ENCODE peak calls at places on chromosomes 5 and 9, in four cellular contexts. I, M, O and A are unnamed samples.

GRCh38 chr5:133969654-133970324 is 1.4 kb upstream of the C5orf15 start:
- DNase-seq in I (peak; percentile 67), M (no peak), O (peak; percentile 26), A (no peak)

GRCh38 chr5:174084691-174085154 is 39.2 kb downstream of the NSG2 start:
- DNase-seq in O (no peak), M (peak; percentile 92), I (peak; percentile 8), A (no peak)

GRCh38 chr5:135020111-135020895 is 13.7 kb downstream of the PITX1 start:
- DNase-seq in I (no peak), O (no peak), M (no peak), A (no peak)

GRCh38 chr5:157651011-157651611 is 1.1 kb downstream of the SOX30 start:
- DNase-seq in O (no peak), I (no peak), M (no peak), A (no peak)

GRCh38 chr5:157160001-157160400 is 6.1 kb downstream of the GARIN3 start:
- DNase-seq in O (no peak), I (no peak), M (no peak), A (no peak)

GRCh38 chr9:26163931-26164330 is 485.7 kb upstream of the TUSC1 start:
- DNase-seq in I (peak; percentile 37), M (no peak), O (peak; percentile 54), A (peak; percentile 33)

GRCh38 chr9:134290603-134291451 is 35.4 kb upstream of the RXRA start:
- DNase-seq in I (no peak), O (no peak), M (no peak), A (no peak)

GRCh38 chr5:154773314-154773713 is 18.1 kb downstream of the LARP1 start:
- DNase-seq in I (no peak), O (no peak), M (no peak), A (no peak)

GRCh38 chr5:151284392-151284967 is 19.1 kb downstream of the SLC36A3 start:
- DNase-seq in M (no peak), O (no peak), I (no peak), A (no peak)

GRCh38 chr9:91071185-91071990 is 269.8 kb downstream of the SYK start:
- DNase-seq in I (peak; percentile 95), M (peak; percentile 44), O (peak; percentile 94), A (peak; percentile 83)

GRCh38 chr9:18124760-18125159 is 349.2 kb upstream of the ADAMTSL1 start:
- DNase-seq in M (no peak), I (no peak), O (no peak), A (peak; percentile 43)
- H3K4me3 ChIP-seq in M (no peak overlapping the region), I (no peak overlapping the region), O (no peak overlapping the region), A (no peak overlapping the region)

GRCh38 chr9:6194934-6195333 is 20.7 kb upstream of the IL33 start:
- DNase-seq in M (peak; percentile 11), O (no peak), I (no peak), A (no peak)
- TF ChIP-seq CTCF in M (peak; percentile 54), O (no peak), I (peak; percentile 21), A (peak; percentile 42)

GRCh38 chr5:524442-525163 is at the start of gene SLC9A3:
- DNase-seq in M (no peak), I (no peak), O (no peak), A (no peak)
- H3K4me3 ChIP-seq in M (no peak within 1 kb of the TSS), I (no peak within 1 kb of the TSS), O (no peak within 1 kb of the TSS), A (no peak within 1 kb of the TSS)

GRCh38 chr5:177458122-177458681 is 11.6 kb downstream of the PRR7 start:
- DNase-seq in I (no peak), O (no peak), M (no peak), A (no peak)

GRCh38 chr5:177457239-177458121 is 10.9 kb downstream of the PRR7 start:
- DNase-seq in I (peak; percentile 98), M (peak; percentile 97), O (peak; percentile 97), A (peak; percentile 97)

GRCh38 chr5:177455661-177456590 is 9.3 kb downstream of the PRR7 start:
- DNase-seq in O (peak; percentile 90), M (peak; percentile 96), I (peak; percentile 97), A (peak; percentile 90)

GRCh38 chr5:177455036-177455660 is 8.5 kb downstream of the PRR7 start:
- DNase-seq in O (peak; percentile 54), M (peak; percentile 90), I (peak; percentile 80), A (peak; percentile 63)

DNA sequence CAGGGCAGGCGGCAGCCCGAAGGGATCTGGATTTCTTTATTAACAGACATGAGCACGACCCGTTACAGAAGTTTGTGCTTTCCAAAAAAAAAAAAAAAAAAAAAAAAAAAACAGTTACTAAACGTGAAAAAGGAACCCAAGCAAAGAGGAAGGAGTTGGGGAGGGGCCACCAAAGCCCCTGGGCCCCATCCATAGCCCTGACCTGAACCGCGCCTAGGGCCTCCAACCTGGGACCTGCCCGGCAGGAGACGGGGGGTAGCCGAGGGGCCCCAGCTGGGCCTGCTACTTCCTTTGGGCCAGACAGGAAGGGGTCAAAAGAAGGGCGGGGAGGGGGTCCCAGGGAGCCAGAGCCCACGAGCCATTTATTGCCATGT is 10.0 kb downstream of the PRR7 start:
- DNase-seq in I (no peak), M (no peak), O (no peak), A (no peak)
- TF ChIP-seq CTCF in I (no peak), M (no peak), O (no peak), A (no peak)

DNA sequence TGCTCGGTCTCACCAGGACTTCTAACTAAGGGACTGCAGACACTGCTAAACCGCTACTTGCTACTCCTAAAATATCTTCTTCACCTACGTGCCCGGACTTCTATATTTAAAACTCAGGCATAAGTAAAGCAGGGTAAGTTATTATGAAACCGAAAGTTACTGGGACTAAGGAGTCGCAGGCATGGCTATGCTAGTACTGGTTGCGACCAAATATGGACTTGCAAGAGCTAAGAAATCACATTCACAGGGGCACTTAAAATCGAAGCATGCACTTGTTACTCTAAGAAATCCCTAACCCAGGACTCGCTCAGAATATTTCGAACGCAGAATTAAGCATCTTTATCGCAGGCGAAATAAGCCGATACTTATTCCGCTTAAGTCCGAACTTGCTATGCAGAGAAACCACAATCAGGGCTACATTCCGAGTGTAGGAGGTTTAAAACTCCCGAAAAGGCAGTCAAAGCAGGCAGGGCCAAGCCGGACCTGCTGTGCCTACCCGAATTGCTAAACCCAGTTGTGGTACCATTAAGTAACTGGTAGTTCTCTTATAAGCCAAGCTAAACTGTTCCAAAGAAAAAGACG is 2.1 kb downstream of the ANXA2R start:
- DNase-seq in I (peak; percentile 66), O (peak; percentile 97), M (no peak), A (peak; percentile 86)
- H3K4me3 ChIP-seq in I (peak overlapping the region; percentile 4), O (peak overlapping the region; percentile 25), M (peak overlapping the region; percentile 51), A (peak overlapping the region; percentile 71)

DNA sequence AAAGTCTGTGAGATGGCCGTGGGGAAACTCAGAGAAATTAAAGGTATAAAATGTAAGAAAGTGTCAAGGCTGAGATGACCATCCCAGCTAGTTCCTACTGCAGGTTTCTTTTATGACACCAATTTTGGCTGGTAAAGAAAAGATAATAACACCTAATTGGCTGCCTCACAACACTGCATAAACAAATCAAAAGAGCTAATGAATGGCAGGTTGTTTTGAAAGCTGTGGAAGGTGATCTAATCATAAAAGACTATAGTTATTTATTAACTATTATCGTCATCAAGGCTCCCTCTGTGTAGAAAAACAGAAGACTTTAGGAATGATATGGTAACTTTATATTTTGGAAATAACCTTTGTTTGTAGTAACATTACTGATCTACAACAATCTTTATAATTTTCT is 3.5 kb upstream of the SPINK5 start:
- DNase-seq in M (no peak), O (no peak), I (no peak), A (no peak)
- TF ChIP-seq CTCF in M (no peak), O (no peak), I (no peak), A (no peak)

GRCh38 chr9:123928471-123929176 is 1.3 kb downstream of the DENND1A start:
- DNase-seq in M (no peak), O (peak; percentile 23), I (peak; percentile 79), A (no peak)
- H3K4me3 ChIP-seq in M (peak overlapping the region; percentile 76), O (peak overlapping the region; percentile 76), I (peak overlapping the region; percentile 82), A (peak overlapping the region; percentile 70)